ENCODE peak calls at places on chromosomes 6 and 20, in ten cellular contexts. One of them, this sample, is unnamed.

GRCh38 chr20:52619101-52619500 is 353.1 kb upstream of the TSHZ2 start:
- DNase-seq in left ventricle myocardium inferior: no peak
- DNase-seq in adrenal gland: no peak
- DNase-seq in PC-9: no peak
- DNase-seq in RWPE1: no peak
- DNase-seq in CD4-positive, alpha-beta memory T cell: no peak
- DNase-seq in ovary: no peak
- DNase-seq in kidney: no peak
- DNase-seq in heart left ventricle: no peak
- DNase-seq in gastrocnemius medialis: no peak
- DNase-seq in this sample: no peak

GRCh38 chr6:134910596-134910935 is 39.3 kb downstream of the ALDH8A1 start:
- DNase-seq in left ventricle myocardium inferior: no peak
- DNase-seq in adrenal gland: no peak
- DNase-seq in PC-9: no peak
- DNase-seq in RWPE1: no peak
- DNase-seq in CD4-positive, alpha-beta memory T cell: no peak
- DNase-seq in ovary: no peak
- DNase-seq in kidney: no peak
- DNase-seq in heart left ventricle: no peak
- DNase-seq in gastrocnemius medialis: no peak
- DNase-seq in this sample: no peak

GRCh38 chr6:139060332-139060731 is 31.8 kb downstream of the ABRACL start:
- DNase-seq in left ventricle myocardium inferior: no peak
- DNase-seq in adrenal gland: no peak
- DNase-seq in PC-9: no peak
- DNase-seq in RWPE1: peak
- DNase-seq in CD4-positive, alpha-beta memory T cell: no peak
- DNase-seq in ovary: no peak
- DNase-seq in kidney: no peak
- DNase-seq in heart left ventricle: no peak
- DNase-seq in gastrocnemius medialis: no peak
- DNase-seq in this sample: no peak

GRCh38 chr6:149924206-149924932 is 1.4 kb upstream of the RAET1G start:
- DNase-seq in left ventricle myocardium inferior: no peak
- DNase-seq in adrenal gland: no peak
- DNase-seq in PC-9: no peak
- DNase-seq in RWPE1: no peak
- DNase-seq in CD4-positive, alpha-beta memory T cell: no peak
- DNase-seq in ovary: no peak
- DNase-seq in kidney: peak
- DNase-seq in heart left ventricle: no peak
- DNase-seq in gastrocnemius medialis: no peak
- DNase-seq in this sample: peak

GRCh38 chr6:106527979-106528378 is 101.3 kb downstream of the RTN4IP1 start:
- DNase-seq in left ventricle myocardium inferior: no peak
- DNase-seq in adrenal gland: no peak
- DNase-seq in PC-9: peak
- DNase-seq in RWPE1: peak
- DNase-seq in CD4-positive, alpha-beta memory T cell: no peak
- DNase-seq in ovary: no peak
- DNase-seq in kidney: no peak
- DNase-seq in heart left ventricle: no peak
- DNase-seq in gastrocnemius medialis: no peak
- DNase-seq in this sample: no peak

GRCh38 chr6:107144014-107144413 is 28.7 kb upstream of the BEND3 start:
- DNase-seq in left ventricle myocardium inferior: no peak
- DNase-seq in adrenal gland: no peak
- DNase-seq in PC-9: no peak
- DNase-seq in RWPE1: no peak
- DNase-seq in CD4-positive, alpha-beta memory T cell: no peak
- DNase-seq in ovary: no peak
- DNase-seq in kidney: no peak
- DNase-seq in heart left ventricle: no peak
- DNase-seq in gastrocnemius medialis: no peak
- DNase-seq in this sample: no peak

GRCh38 chr6:29505808-29506207 is 18.1 kb upstream of the MAS1L start:
- DNase-seq in left ventricle myocardium inferior: no peak
- DNase-seq in adrenal gland: no peak
- DNase-seq in PC-9: no peak
- DNase-seq in RWPE1: no peak
- DNase-seq in CD4-positive, alpha-beta memory T cell: no peak
- DNase-seq in ovary: no peak
- DNase-seq in kidney: no peak
- DNase-seq in heart left ventricle: no peak
- DNase-seq in gastrocnemius medialis: no peak
- DNase-seq in this sample: no peak

GRCh38 chr20:56860413-56860812 is 231.3 kb downstream of the TFAP2C start:
- DNase-seq in left ventricle myocardium inferior: no peak
- DNase-seq in adrenal gland: no peak
- DNase-seq in PC-9: no peak
- DNase-seq in RWPE1: no peak
- DNase-seq in CD4-positive, alpha-beta memory T cell: no peak
- DNase-seq in ovary: no peak
- DNase-seq in kidney: no peak
- DNase-seq in heart left ventricle: no peak
- DNase-seq in gastrocnemius medialis: no peak
- DNase-seq in this sample: no peak

GRCh38 chr6:17091122-17091521 is 10.7 kb upstream of the STMND1 start:
- DNase-seq in left ventricle myocardium inferior: no peak
- DNase-seq in adrenal gland: no peak
- DNase-seq in PC-9: no peak
- DNase-seq in RWPE1: no peak
- DNase-seq in CD4-positive, alpha-beta memory T cell: no peak
- DNase-seq in ovary: no peak
- DNase-seq in kidney: no peak
- DNase-seq in heart left ventricle: no peak
- DNase-seq in gastrocnemius medialis: no peak
- DNase-seq in this sample: no peak

GRCh38 chr20:33789109-33789857 is 21.9 kb upstream of the CHMP4B start:
- DNase-seq in left ventricle myocardium inferior: no peak
- DNase-seq in adrenal gland: peak
- DNase-seq in PC-9: peak
- DNase-seq in RWPE1: peak
- DNase-seq in CD4-positive, alpha-beta memory T cell: no peak
- DNase-seq in ovary: peak
- DNase-seq in kidney: peak
- DNase-seq in heart left ventricle: peak
- DNase-seq in gastrocnemius medialis: peak
- DNase-seq in this sample: peak

GRCh38 chr20:33788351-33789049 is 22.6 kb upstream of the CHMP4B start:
- DNase-seq in left ventricle myocardium inferior: no peak
- DNase-seq in adrenal gland: no peak
- DNase-seq in PC-9: peak
- DNase-seq in RWPE1: no peak
- DNase-seq in CD4-positive, alpha-beta memory T cell: no peak
- DNase-seq in ovary: no peak
- DNase-seq in kidney: no peak
- DNase-seq in heart left ventricle: no peak
- DNase-seq in gastrocnemius medialis: no peak
- DNase-seq in this sample: no peak

GRCh38 chr20:33790571-33790970 is 20.6 kb upstream of the CHMP4B start:
- DNase-seq in left ventricle myocardium inferior: no peak
- DNase-seq in adrenal gland: no peak
- DNase-seq in PC-9: no peak
- DNase-seq in RWPE1: peak
- DNase-seq in CD4-positive, alpha-beta memory T cell: no peak
- DNase-seq in ovary: no peak
- DNase-seq in kidney: no peak
- DNase-seq in heart left ventricle: no peak
- DNase-seq in gastrocnemius medialis: peak
- DNase-seq in this sample: no peak

GRCh38 chr20:33791021-33791420 is 20.1 kb upstream of the CHMP4B start:
- DNase-seq in left ventricle myocardium inferior: no peak
- DNase-seq in adrenal gland: no peak
- DNase-seq in PC-9: no peak
- DNase-seq in RWPE1: no peak
- DNase-seq in CD4-positive, alpha-beta memory T cell: no peak
- DNase-seq in ovary: no peak
- DNase-seq in kidney: no peak
- DNase-seq in heart left ventricle: no peak
- DNase-seq in gastrocnemius medialis: no peak
- DNase-seq in this sample: no peak

DNA sequence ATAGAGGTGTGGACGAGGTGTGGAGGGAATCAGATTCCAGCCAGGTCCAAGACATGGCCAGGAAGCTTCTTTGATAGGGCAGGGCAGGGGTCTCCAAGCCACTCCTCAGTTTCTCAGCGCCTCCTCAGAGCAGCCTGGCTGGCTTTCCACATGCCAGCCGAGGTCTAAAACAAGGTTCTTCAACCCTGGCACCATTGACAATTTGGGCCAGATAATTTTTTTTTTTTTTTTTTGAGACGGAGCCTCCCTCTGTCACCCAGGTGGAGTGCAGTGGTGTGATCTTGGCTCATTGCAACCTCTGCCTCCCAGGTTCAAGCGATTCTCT is 21.3 kb upstream of the CHMP4B start:
- DNase-seq in left ventricle myocardium inferior: no peak
- DNase-seq in adrenal gland: no peak
- DNase-seq in PC-9: no peak
- DNase-seq in RWPE1: no peak
- DNase-seq in CD4-positive, alpha-beta memory T cell: no peak
- DNase-seq in ovary: no peak
- DNase-seq in kidney: no peak
- DNase-seq in heart left ventricle: no peak
- DNase-seq in gastrocnemius medialis: no peak
- DNase-seq in this sample: no peak
- H3K27ac ChIP-seq in left ventricle myocardium inferior: peak
- H3K27ac ChIP-seq in adrenal gland: no peak
- H3K27ac ChIP-seq in PC-9: peak
- H3K27ac ChIP-seq in RWPE1: peak
- H3K27ac ChIP-seq in CD4-positive, alpha-beta memory T cell: no peak
- H3K27ac ChIP-seq in ovary: no peak
- H3K27ac ChIP-seq in kidney: no peak
- H3K27ac ChIP-seq in heart left ventricle: peak
- H3K27ac ChIP-seq in gastrocnemius medialis: peak
- H3K27ac ChIP-seq in this sample: no peak

DNA sequence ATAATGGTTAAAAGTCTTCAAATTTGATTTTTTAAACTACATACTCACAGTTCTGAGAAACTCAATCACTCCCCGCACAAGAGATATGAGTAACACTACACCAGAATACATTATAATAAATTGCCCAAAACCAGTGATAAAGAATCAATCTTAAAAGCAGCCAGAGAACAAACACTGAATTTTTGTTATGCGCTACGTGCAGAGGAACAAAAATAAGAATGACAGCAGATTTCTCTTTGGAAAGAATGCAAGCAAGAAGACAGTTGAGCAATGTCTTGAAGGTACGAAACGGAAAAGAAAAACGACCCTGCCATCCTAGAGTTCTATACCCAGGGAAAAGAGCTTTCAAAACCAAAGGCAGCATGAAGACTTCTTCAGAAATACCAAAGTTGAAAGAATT is 216.7 kb downstream of the TTLL2 start:
- DNase-seq in left ventricle myocardium inferior: no peak
- DNase-seq in adrenal gland: no peak
- DNase-seq in PC-9: no peak
- DNase-seq in RWPE1: no peak
- DNase-seq in CD4-positive, alpha-beta memory T cell: no peak
- DNase-seq in ovary: no peak
- DNase-seq in kidney: no peak
- DNase-seq in heart left ventricle: no peak
- DNase-seq in gastrocnemius medialis: no peak
- DNase-seq in this sample: no peak
- H3K27ac ChIP-seq in left ventricle myocardium inferior: no peak
- H3K27ac ChIP-seq in adrenal gland: no peak
- H3K27ac ChIP-seq in PC-9: no peak
- H3K27ac ChIP-seq in RWPE1: no peak
- H3K27ac ChIP-seq in CD4-positive, alpha-beta memory T cell: no peak
- H3K27ac ChIP-seq in ovary: no peak
- H3K27ac ChIP-seq in kidney: no peak
- H3K27ac ChIP-seq in heart left ventricle: no peak
- H3K27ac ChIP-seq in gastrocnemius medialis: no peak
- H3K27ac ChIP-seq in this sample: no peak

DNA sequence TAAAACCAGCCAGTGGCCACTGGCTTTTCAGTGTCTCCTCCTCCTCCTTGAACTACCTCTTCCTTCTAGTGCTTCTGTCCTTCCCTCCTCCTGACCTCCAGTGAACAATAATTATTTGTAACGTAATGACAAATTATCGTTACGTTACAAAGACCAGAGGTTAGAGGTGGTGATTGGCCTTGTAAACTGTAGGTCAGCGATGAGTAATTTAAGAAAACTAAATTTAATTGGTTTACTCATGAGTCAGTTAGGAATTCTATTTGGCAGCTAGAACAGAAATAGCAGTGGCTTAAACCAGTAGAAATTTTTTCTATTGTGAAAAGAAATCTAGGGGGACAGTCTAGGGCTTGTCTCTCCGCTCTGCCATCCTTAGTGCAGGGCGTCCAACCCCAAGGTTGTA is 38.8 kb downstream of the PPARD start:
- DNase-seq in left ventricle myocardium inferior: no peak
- DNase-seq in adrenal gland: no peak
- DNase-seq in PC-9: no peak
- DNase-seq in RWPE1: no peak
- DNase-seq in CD4-positive, alpha-beta memory T cell: no peak
- DNase-seq in ovary: no peak
- DNase-seq in kidney: no peak
- DNase-seq in heart left ventricle: no peak
- DNase-seq in gastrocnemius medialis: no peak
- DNase-seq in this sample: no peak
- H3K27ac ChIP-seq in left ventricle myocardium inferior: no peak
- H3K27ac ChIP-seq in adrenal gland: no peak
- H3K27ac ChIP-seq in PC-9: no peak
- H3K27ac ChIP-seq in RWPE1: no peak
- H3K27ac ChIP-seq in CD4-positive, alpha-beta memory T cell: no peak
- H3K27ac ChIP-seq in ovary: no peak
- H3K27ac ChIP-seq in kidney: no peak
- H3K27ac ChIP-seq in heart left ventricle: no peak
- H3K27ac ChIP-seq in gastrocnemius medialis: no peak
- H3K27ac ChIP-seq in this sample: no peak

GRCh38 chr6:48113130-48113529 is 2.1 kb upstream of the PTCHD4 start:
- DNase-seq in left ventricle myocardium inferior: no peak
- DNase-seq in adrenal gland: no peak
- DNase-seq in PC-9: no peak
- DNase-seq in RWPE1: no peak
- DNase-seq in CD4-positive, alpha-beta memory T cell: no peak
- DNase-seq in ovary: no peak
- DNase-seq in kidney: no peak
- DNase-seq in heart left ventricle: no peak
- DNase-seq in gastrocnemius medialis: no peak
- DNase-seq in this sample: no peak

GRCh38 chr6:48109902-48110301 is 1.1 kb downstream of the PTCHD4 start:
- DNase-seq in left ventricle myocardium inferior: no peak
- DNase-seq in adrenal gland: no peak
- DNase-seq in PC-9: no peak
- DNase-seq in RWPE1: no peak
- DNase-seq in CD4-positive, alpha-beta memory T cell: no peak
- DNase-seq in ovary: no peak
- DNase-seq in kidney: no peak
- DNase-seq in heart left ventricle: no peak
- DNase-seq in gastrocnemius medialis: no peak
- DNase-seq in this sample: no peak

GRCh38 chr6:48111575-48111974 is 578 bp upstream of the PTCHD4 start:
- DNase-seq in left ventricle myocardium inferior: no peak
- DNase-seq in adrenal gland: no peak
- DNase-seq in PC-9: no peak
- DNase-seq in RWPE1: no peak
- DNase-seq in CD4-positive, alpha-beta memory T cell: no peak
- DNase-seq in ovary: no peak
- DNase-seq in kidney: no peak
- DNase-seq in heart left ventricle: no peak
- DNase-seq in gastrocnemius medialis: no peak
- DNase-seq in this sample: no peak

GRCh38 chr6:48111143-48111506 is at the start of gene PTCHD4:
- DNase-seq in left ventricle myocardium inferior: peak
- DNase-seq in adrenal gland: no peak
- DNase-seq in PC-9: no peak
- DNase-seq in RWPE1: peak
- DNase-seq in CD4-positive, alpha-beta memory T cell: no peak
- DNase-seq in ovary: no peak
- DNase-seq in kidney: no peak
- DNase-seq in heart left ventricle: peak
- DNase-seq in gastrocnemius medialis: no peak
- DNase-seq in this sample: no peak

GRCh38 chr6:48110436-48111142 is 408 bp downstream of the PTCHD4 start:
- DNase-seq in left ventricle myocardium inferior: no peak
- DNase-seq in adrenal gland: no peak
- DNase-seq in PC-9: no peak
- DNase-seq in RWPE1: no peak
- DNase-seq in CD4-positive, alpha-beta memory T cell: no peak
- DNase-seq in ovary: no peak
- DNase-seq in kidney: no peak
- DNase-seq in heart left ventricle: no peak
- DNase-seq in gastrocnemius medialis: no peak
- DNase-seq in this sample: no peak
- H3K27ac ChIP-seq in left ventricle myocardium inferior: peak
- H3K27ac ChIP-seq in adrenal gland: no peak
- H3K27ac ChIP-seq in PC-9: no peak
- H3K27ac ChIP-seq in RWPE1: peak
- H3K27ac ChIP-seq in CD4-positive, alpha-beta memory T cell: no peak
- H3K27ac ChIP-seq in ovary: no peak
- H3K27ac ChIP-seq in kidney: no peak
- H3K27ac ChIP-seq in heart left ventricle: peak
- H3K27ac ChIP-seq in gastrocnemius medialis: no peak
- H3K27ac ChIP-seq in this sample: no peak